ENCODE peak calls at places on chromosomes 12 and 14, in eight cellular contexts. M is fibroblast of pulmonary artery, C is psoas muscle, E is GM12878, A is transverse colon, F is astrocyte of the cerebellum, G is IMR-90, Z is choroid plexus epithelial cell. S is an unnamed sample.

GRCh38 chr14:105889666-105890473 is 363.5 kb downstream of the TMEM121 start:
- DNase-seq in A (peak), Z (no peak), F (no peak), C (peak), G (no peak), E (no peak), M (no peak), S (no peak)

GRCh38 chr12:121955258-121956040 is 37.1 kb downstream of the CFAP251 start:
- DNase-seq in M (peak), A (no peak), Z (peak), C (no peak), E (no peak), F (no peak), G (peak), S (no peak)

GRCh38 chr12:111041091-111041490 is 120.7 kb upstream of the MYL2 start:
- DNase-seq in M (no peak), G (no peak), C (no peak), F (no peak), E (no peak), Z (peak), A (no peak), S (no peak)

GRCh38 chr14:78448483-78449094 is 278.4 kb downstream of the NRXN3 start:
- DNase-seq in A (peak), G (no peak), F (no peak), Z (peak), E (peak), M (peak), C (no peak), S (no peak)

GRCh38 chr14:64786296-64787149 is 82.3 kb downstream of the PLEKHG3 start:
- DNase-seq in C (no peak), Z (peak), G (peak), E (no peak), M (peak), F (no peak), A (no peak), S (no peak)

GRCh38 chr12:54840293-54840692 is 14.0 kb upstream of the MUCL1 start:
- DNase-seq in C (no peak), A (no peak), M (no peak), G (no peak), E (no peak), F (no peak), Z (no peak), S (no peak)

GRCh38 chr14:76500480-76500879 is 124.5 kb downstream of the ESRRB start:
- DNase-seq in F (no peak), Z (no peak), C (no peak), E (no peak), A (no peak), G (no peak), M (no peak), S (no peak)

GRCh38 chr12:12947902-12948301 is 4.1 kb downstream of the GPRC5D start:
- DNase-seq in F (no peak), E (no peak), G (no peak), A (no peak), C (no peak), Z (no peak), M (peak), S (no peak)

GRCh38 chr12:19404232-19404880 is 34.9 kb upstream of the AEBP2 start:
- DNase-seq in G (no peak), A (no peak), E (no peak), C (no peak), M (no peak), Z (no peak), F (no peak), S (no peak)

GRCh38 chr12:79071498-79071897 is 206.9 kb downstream of the SYT1 start:
- DNase-seq in F (no peak), A (no peak), M (no peak), G (no peak), Z (no peak), E (no peak), C (no peak), S (no peak)

GRCh38 chr12:65670775-65671174 is 153.5 kb upstream of the HMGA2 start:
- DNase-seq in C (no peak), F (no peak), M (no peak), A (no peak), Z (no peak), E (no peak), G (peak), S (no peak)

GRCh38 chr12:96698521-96698920 is 208.5 kb upstream of the NEDD1 start:
- DNase-seq in M (no peak), F (no peak), E (no peak), C (no peak), G (no peak), Z (peak), A (no peak), S (no peak)
- H3K4me3 ChIP-seq in M (no peak), F (no peak), E (no peak), C (no peak), G (no peak), Z (no peak), A (no peak), S (no peak)

GRCh38 chr12:23014749-23015148 is 389.8 kb downstream of the ETNK1 start:
- DNase-seq in G (no peak), E (no peak), A (no peak), M (no peak), Z (peak), C (no peak), F (peak), S (no peak)
- TF ChIP-seq CTCF in G (no peak), E (no peak), A (no peak), M (no peak), Z (peak), C (no peak), F (peak), S (peak)

GRCh38 chr14:70045715-70046535 is 142.8 kb downstream of the SLC8A3 start:
- DNase-seq in E (no peak), A (peak), F (no peak), G (peak), M (peak), C (peak), Z (peak), S (peak)
- H3K4me3 ChIP-seq in E (no peak), A (no peak), F (no peak), G (no peak), M (no peak), C (no peak), Z (no peak), S (no peak)

DNA sequence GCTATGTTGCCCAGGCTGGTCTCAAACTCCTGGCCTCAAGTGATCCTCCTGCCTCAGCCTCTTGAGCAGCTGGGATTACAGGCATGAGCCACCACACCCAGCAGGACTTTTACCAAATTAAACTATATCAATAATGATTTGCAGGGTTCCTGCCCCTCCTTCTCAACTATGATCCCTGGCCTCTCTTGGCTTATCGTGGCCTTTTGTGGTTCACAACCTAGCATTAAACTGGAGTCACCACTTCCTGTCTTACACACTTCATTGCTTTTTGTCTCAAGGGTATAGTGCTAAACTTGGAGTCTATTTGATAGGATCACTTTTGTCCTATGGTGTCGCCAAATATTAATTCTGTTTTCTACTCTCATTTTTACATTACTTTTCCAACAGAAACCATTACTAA is 64.5 kb downstream of the SEC23A start:
- DNase-seq in F (no peak), Z (no peak), G (no peak), A (no peak), C (no peak), E (no peak), M (no peak), S (no peak)
- TF ChIP-seq CTCF in F (no peak), Z (no peak), G (no peak), A (no peak), C (no peak), E (no peak), M (no peak), S (no peak)

GRCh38 chr12:16579041-16579440 is 26.9 kb downstream of the LMO3 start:
- DNase-seq in C (no peak), M (peak), F (no peak), E (no peak), A (no peak), G (no peak), Z (no peak), S (no peak)

GRCh38 chr12:16568873-16569272 is 37.1 kb downstream of the LMO3 start:
- DNase-seq in M (peak), C (no peak), E (peak), G (no peak), A (no peak), Z (no peak), F (no peak), S (no peak)

DNA sequence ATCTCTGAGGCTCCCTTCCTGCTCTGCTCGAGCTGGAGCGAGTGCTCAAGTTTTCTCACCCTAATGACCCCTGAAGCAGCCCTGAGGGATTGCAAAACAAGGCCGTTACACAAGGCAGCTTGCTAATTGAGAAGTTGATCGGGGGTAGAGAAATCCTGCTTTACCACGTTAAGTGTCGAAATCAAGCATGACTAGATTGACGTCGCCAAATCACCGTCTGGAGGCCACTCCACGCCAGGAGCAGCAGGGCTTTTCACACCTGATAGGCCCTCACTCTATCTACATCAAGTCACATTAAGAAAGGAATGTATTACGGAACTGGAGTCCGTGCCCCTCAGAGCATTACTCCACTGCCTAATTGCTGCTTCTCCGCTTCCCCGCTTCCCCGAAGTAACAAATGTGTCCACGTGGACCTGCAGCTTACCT is 32.3 kb downstream of the LMO3 start:
- DNase-seq in G (peak), E (no peak), A (peak), F (no peak), Z (peak), M (peak), C (peak), S (peak)
- H3K4me3 ChIP-seq in G (no peak), E (no peak), A (no peak), F (no peak), Z (no peak), M (no peak), C (no peak), S (no peak)

GRCh38 chr12:6234906-6235305 is 34.7 kb downstream of the CD9 start:
- DNase-seq in F (no peak), E (no peak), M (no peak), A (no peak), C (no peak), Z (no peak), G (no peak), S (no peak)

GRCh38 chr12:6235499-6235898 is 35.3 kb downstream of the CD9 start:
- DNase-seq in C (no peak), A (peak), G (no peak), E (no peak), F (no peak), M (no peak), Z (no peak), S (no peak)

GRCh38 chr12:6234214-6234613 is 34.0 kb downstream of the CD9 start:
- DNase-seq in M (peak), F (no peak), E (no peak), Z (peak), A (no peak), G (peak), C (no peak), S (no peak)

GRCh38 chr12:6231359-6232268 is 31.4 kb downstream of the CD9 start:
- DNase-seq in G (no peak), F (no peak), M (no peak), E (no peak), A (no peak), Z (peak), C (no peak), S (no peak)

GRCh38 chr12:6233121-6233971 is 33.1 kb downstream of the CD9 start:
- DNase-seq in M (no peak), G (no peak), A (peak), F (no peak), C (peak), E (no peak), Z (peak), S (no peak)
- TF ChIP-seq CTCF in M (no peak), G (no peak), A (no peak), F (peak), C (no peak), E (no peak), Z (peak), S (no peak)

DNA sequence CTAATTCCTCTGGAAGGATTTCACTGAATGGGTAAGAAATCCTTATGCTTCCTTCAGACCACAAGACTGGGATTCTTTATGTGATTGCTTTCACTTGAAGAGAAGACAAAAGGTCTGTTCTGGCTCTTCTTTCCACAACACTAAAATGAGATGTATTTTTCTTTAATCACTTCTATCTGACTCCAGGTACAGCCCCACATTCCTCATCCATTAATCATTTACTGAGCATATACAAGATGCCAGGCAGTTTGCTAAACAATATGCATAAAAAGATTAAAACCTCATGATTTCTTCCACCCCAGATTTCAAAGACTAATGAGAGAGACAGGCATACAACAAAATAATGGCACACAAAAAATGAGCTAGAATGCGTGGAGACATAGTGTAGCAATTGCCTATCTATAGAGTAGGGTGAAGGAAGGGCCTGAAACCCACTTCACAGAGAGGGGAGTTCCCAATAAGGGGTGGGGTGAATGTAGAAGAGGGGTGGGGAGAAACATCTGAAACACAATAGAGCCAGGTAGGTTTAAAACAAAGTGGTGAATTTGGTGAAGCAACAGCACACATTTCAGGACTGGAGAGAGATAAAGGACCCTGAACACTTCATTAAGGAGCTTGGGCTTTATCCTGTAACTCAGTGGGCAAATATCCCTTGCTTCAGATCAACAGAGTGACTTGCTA is 65.1 kb upstream of the PRB2 start:
- DNase-seq in A (no peak), G (no peak), Z (peak), E (no peak), C (no peak), M (no peak), F (no peak), S (no peak)
- H3K4me3 ChIP-seq in A (no peak), G (no peak), Z (no peak), E (no peak), C (no peak), M (no peak), F (no peak), S (no peak)

GRCh38 chr12:1532796-1533195 is 61.6 kb downstream of the FBXL14 start:
- DNase-seq in E (no peak), A (no peak), F (no peak), G (no peak), C (no peak), M (no peak), Z (no peak), S (no peak)
- TF ChIP-seq CTCF in E (no peak), A (no peak), F (peak), G (peak), C (no peak), M (no peak), Z (no peak), S (no peak)

DNA sequence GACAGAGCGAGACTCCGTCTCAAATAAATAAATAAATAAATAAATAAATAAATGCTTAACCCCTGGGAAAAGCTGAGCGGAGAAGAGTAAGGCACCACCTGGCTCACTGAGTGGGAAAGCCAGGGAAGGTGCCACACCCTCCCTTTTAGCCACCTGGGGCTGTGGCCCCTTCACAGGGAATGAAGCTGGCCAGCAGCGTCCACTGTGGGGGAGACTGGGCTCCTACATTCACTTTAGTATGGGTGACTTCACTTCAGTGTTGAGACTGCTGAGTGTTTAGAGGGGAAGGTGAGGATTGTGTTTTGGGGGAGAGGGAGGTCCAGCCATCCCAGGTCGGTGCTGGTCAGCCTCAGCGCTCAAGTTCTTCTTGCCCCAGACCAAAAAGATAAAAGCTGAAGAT is 1.5 kb downstream of the NAB2 start:
- DNase-seq in A (no peak), M (no peak), G (no peak), Z (no peak), F (no peak), E (no peak), C (no peak), S (no peak)
- H3K4me3 ChIP-seq in A (peak), M (peak), G (peak), Z (peak), F (peak), E (peak), C (peak), S (peak)

GRCh38 chr14:33790996-33791395 is 159.9 kb downstream of the EGLN3 start:
- DNase-seq in C (no peak), G (no peak), M (no peak), F (no peak), E (peak), A (no peak), Z (no peak), S (no peak)

GRCh38 chr14:33793711-33794110 is 157.2 kb downstream of the EGLN3 start:
- DNase-seq in A (no peak), E (no peak), F (no peak), M (no peak), G (no peak), C (no peak), Z (no peak), S (no peak)

GRCh38 chr14:33794791-33795300 is 156.0 kb downstream of the EGLN3 start:
- DNase-seq in F (no peak), M (peak), G (no peak), Z (no peak), C (no peak), E (no peak), A (no peak), S (no peak)

GRCh38 chr14:33791971-33792370 is 158.9 kb downstream of the EGLN3 start:
- DNase-seq in A (no peak), C (no peak), E (peak), Z (no peak), F (no peak), M (no peak), G (no peak), S (no peak)

GRCh38 chr14:33792387-33793368 is 158.2 kb downstream of the EGLN3 start:
- DNase-seq in Z (peak), M (peak), G (peak), A (peak), C (peak), E (peak), F (peak), S (peak)
- TF ChIP-seq CTCF in Z (peak), M (peak), G (peak), A (peak), C (peak), E (peak), F (peak), S (peak)

S was measured in retinal pigment epithelial cell.